ENCODE peak calls at places on chromosome 12, in nine cellular contexts. L is ovary, O is IMR-90, R is uterus, J is lower leg skin, H is A549, A is HepG2, F is suprapubic skin, U is tibial nerve. Y is an unnamed sample.

GRCh38 chr12:87529386-87529785 is 499.8 kb downstream of the C12orf50 start:
- DNase-seq in L (no peak), O (no peak), R (no peak), J (no peak), H (no peak), A (no peak), F (no peak), U (no peak), Y (no peak)

GRCh38 chr12:20194171-20194570 is 174.2 kb upstream of the PDE3A start:
- DNase-seq in L (no peak), O (peak; percentile 17), R (no peak), J (no peak), H (no peak), A (no peak), F (no peak), U (no peak), Y (no peak)

GRCh38 chr12:126772171-126772864 is 1494.7 kb upstream of the TMEM132C start:
- DNase-seq in L (no peak), O (peak; percentile 2), R (no peak), J (no peak), H (peak; percentile 2), A (peak; percentile 6), F (no peak), U (no peak), Y (no peak)

GRCh38 chr12:26940820-26941219 is 2.5 kb downstream of the FGFR1OP2 start:
- DNase-seq in L (no peak), O (peak; percentile 15), R (no peak), J (no peak), H (no peak), A (no peak), F (no peak), U (no peak), Y (no peak)

GRCh38 chr12:124849382-124849781 is 14.3 kb downstream of the SCARB1 start:
- DNase-seq in L (peak; percentile 72), O (no peak), R (no peak), J (no peak), H (no peak), A (no peak), F (no peak), U (no peak), Y (no peak)

GRCh38 chr12:130747867-130748740 is 32.0 kb upstream of the RIMBP2 start:
- DNase-seq in L (peak; percentile 89), O (peak; percentile 43), R (peak; percentile 49), J (peak; percentile 96), H (peak; percentile 58), A (peak; percentile 40), F (peak; percentile 87), U (peak; percentile 84), Y (peak; percentile 89)

GRCh38 chr12:114625294-114625851 is 58.6 kb downstream of the TBX3 start:
- DNase-seq in L (peak; percentile 38), O (peak; percentile 72), R (peak; percentile 18), J (peak; percentile 57), H (peak; percentile 65), A (peak; percentile 74), F (no peak), U (no peak), Y (peak; percentile 74)

GRCh38 chr12:795305-795704 is 42.9 kb downstream of the WNK1 start:
- DNase-seq in L (no peak), O (no peak), R (no peak), J (no peak), H (no peak), A (no peak), F (no peak), U (no peak), Y (no peak)

GRCh38 chr12:52540531-52540930 is 12.4 kb downstream of the KRT71 start:
- DNase-seq in L (no peak), O (no peak), R (no peak), J (no peak), H (no peak), A (no peak), F (no peak), U (no peak), Y (no peak)

DNA sequence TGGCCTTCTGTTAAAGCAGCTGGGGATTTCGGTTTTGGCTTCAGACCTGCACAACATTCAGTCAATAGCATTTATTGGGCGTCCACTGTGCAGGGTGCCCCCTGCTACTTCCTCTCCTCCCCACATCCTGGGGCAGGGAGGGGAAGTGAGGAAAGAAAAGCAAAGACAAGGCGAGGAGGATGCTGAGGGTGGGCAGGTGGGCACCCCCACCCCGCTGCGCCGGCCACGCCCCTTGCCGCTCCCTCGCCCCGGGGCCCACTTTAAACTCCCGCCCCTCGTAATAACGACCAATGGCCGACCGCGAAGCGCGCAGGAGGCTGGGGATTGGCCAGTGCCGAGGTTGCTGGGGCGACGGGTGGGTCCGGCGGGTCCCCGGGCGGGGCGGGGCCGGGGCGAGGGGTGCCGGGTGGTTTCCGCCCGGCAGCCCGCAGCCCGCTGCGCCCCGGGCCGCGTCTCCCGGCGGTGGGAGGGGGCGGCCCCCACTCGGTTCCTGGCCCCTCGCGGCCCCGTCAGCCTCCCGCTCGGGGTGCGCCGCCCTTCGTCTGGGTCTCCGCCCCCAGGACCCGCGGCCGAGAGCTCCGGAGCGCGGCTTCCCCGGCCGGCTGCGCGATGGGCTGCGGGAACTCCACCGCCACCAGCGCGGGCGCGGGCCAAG is at the start of gene C12orf75:
- DNase-seq in L (peak; percentile 81), O (peak; percentile 68), R (peak; percentile 68), J (peak; percentile 94), H (peak; percentile 78), A (peak; percentile 67), F (peak; percentile 85), U (peak; percentile 50), Y (peak; percentile 64)
- TF ChIP-seq POLR2A in L (no peak), O (no peak), R (no peak), J (no peak), H (peak; percentile 46), A (no peak), F (no peak), U (no peak), Y (no peak)

GRCh38 chr12:43812042-43812441 is 5.9 kb upstream of the TWF1 start:
- DNase-seq in L (no peak), O (no peak), R (no peak), J (no peak), H (no peak), A (no peak), F (no peak), U (no peak), Y (no peak)

GRCh38 chr12:43806737-43807072 is 588 bp upstream of the TWF1 start:
- DNase-seq in L (no peak), O (no peak), R (no peak), J (no peak), H (no peak), A (no peak), F (no peak), U (no peak), Y (no peak)

GRCh38 chr12:43807361-43807760 is 1.2 kb upstream of the TWF1 start:
- DNase-seq in L (no peak), O (no peak), R (no peak), J (no peak), H (no peak), A (no peak), F (no peak), U (no peak), Y (no peak)

GRCh38 chr12:43805149-43805856 is 814 bp downstream of the TWF1 start:
- DNase-seq in L (no peak), O (no peak), R (no peak), J (no peak), H (peak; percentile 5), A (peak; percentile 6), F (no peak), U (no peak), Y (no peak)

DNA sequence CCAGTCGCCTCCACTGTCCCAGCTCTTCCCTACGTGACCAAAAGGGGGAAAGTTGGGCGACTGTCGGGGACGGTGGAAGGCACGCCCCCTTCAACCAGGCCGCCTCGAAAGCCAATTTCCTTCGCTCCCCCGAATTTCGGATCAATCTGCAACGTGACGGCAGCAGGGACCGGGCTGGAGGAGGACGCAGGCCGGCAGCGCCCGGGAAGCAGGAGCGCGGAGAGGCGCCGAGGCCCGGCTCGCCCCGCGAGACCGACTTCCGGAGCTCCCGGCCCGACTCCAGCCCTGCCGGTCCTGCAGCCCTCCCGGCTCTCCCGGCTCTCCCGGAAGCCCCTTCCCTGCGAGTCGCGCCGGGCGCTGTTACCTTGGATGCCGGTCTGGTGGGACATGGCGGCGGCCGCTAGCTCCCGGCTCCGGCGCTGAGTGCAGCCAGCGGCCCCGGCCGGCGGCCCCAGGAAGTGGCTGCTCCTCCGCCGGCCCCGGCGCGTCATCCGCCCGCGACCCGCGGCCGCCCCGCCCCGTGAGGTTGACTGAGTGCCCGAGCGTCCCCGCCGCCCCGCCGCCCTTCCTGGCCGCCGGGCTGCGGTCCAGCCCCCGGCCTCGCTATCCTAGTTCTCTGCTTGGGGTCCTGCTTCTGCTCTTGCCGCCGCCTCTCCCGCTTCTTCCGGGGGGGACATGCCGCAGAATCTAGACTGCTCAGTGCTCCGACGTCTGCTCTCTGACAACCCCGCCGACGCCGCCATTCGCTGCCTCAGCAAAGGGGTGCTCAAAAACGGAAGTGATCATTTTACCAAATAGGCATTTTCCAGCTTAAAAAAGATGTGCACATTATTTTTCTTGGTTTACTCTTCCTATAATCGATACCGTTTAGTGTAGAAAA is at the start of gene TWF1:
- DNase-seq in L (peak; percentile 94), O (peak; percentile 70), R (peak; percentile 78), J (peak; percentile 96), H (peak; percentile 73), A (peak; percentile 62), F (peak; percentile 86), U (peak; percentile 79), Y (peak; percentile 85)
- TF ChIP-seq POLR2A in L (peak; percentile 65), O (peak; percentile 73), R (peak; percentile 48), J (no peak), H (peak; percentile 78), A (peak; percentile 81), F (peak; percentile 76), U (peak; percentile 79), Y (peak; percentile 88)

DNA sequence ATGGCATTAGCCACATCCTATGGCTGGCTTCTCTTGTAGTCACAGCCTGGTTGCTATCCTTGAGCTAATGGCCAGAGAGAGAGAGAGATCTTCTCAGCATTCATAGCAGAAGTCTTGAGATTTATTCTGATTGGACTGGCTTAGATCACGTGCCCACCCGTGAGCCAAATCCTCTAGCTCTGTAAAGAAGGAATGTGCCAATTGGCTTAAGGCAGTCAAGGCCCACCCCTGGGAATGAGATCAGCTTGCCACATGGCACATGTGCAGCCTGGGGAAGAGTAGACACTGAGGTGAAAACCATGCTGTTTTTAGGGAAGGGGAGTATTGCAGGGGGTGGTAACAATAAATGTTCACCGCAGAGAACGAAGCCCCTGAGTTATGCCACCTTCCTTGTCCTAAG is 36.3 kb downstream of the PLEKHG7 start:
- DNase-seq in L (no peak), O (peak; percentile 12), R (no peak), J (no peak), H (no peak), A (no peak), F (no peak), U (no peak), Y (no peak)
- TF ChIP-seq POLR2A in L (no peak), O (no peak), R (no peak), J (no peak), H (no peak), A (no peak), F (no peak), U (no peak), Y (no peak)

DNA sequence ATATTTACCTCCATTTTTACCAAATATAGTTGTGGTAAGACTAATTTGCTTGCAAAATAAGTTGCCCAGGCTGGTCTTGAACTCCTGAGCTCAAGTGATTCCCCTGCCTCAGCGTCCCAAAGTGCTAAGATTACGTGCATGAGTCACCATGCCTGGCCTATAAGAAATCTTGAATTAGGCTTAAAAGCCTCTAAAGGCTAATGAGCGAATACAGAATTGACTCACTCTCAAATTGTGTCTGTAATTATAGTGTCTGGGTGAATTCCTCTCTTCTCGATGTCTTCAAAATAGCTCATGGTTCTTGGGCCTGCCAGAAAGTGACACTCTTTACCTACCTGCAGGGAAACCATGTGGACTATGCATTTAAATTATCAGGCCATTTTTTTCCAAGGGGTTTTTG is 403.5 kb downstream of the SLC16A7 start:
- DNase-seq in L (no peak), O (no peak), R (no peak), J (no peak), H (no peak), A (no peak), F (no peak), U (no peak), Y (no peak)
- TF ChIP-seq POLR2A in L (no peak), O (no peak), R (no peak), J (no peak), H (no peak), A (no peak), F (no peak), U (no peak), Y (no peak)